ENCODE peak calls at places on chromosomes 5 and 9, in seven cellular contexts. Z is body of pancreas; A is cardiac fibroblast; Q is vagina; W is CD8-positive, alpha-beta T cell; G is left ventricle myocardium inferior; V is GM12878. Y is an unnamed sample.

GRCh38 chr5:170265527-170265926 is 32.0 kb downstream of the LCP2 start:
- DNase-seq in Z (peak), G (peak), W (no peak), Q (peak), V (no peak), A (peak), Y (no peak)

GRCh38 chr9:96067004-96067403 is 191.5 kb downstream of the ERCC6L2 start:
- DNase-seq in Q (no peak), A (no peak), W (no peak), G (peak), V (no peak), Z (peak), Y (peak)

GRCh38 chr5:12695651-12696050 is 791.4 kb upstream of the CTNND2 start:
- DNase-seq in Z (no peak), W (no peak), A (no peak), Q (no peak), G (no peak), V (no peak), Y (no peak)

GRCh38 chr9:214488-215448 is at the start of gene DOCK8:
- DNase-seq in G (peak), Q (no peak), A (peak), W (peak), V (no peak), Z (peak), Y (peak)

GRCh38 chr5:172477466-172477865 is 23.1 kb upstream of the SH3PXD2B start:
- DNase-seq in A (peak), G (no peak), Q (no peak), V (no peak), W (no peak), Z (no peak), Y (no peak)

GRCh38 chr9:8651126-8651525 is 851.5 kb upstream of the DMAC1 start:
- DNase-seq in V (no peak), Z (no peak), A (no peak), W (no peak), Q (no peak), G (no peak), Y (no peak)

GRCh38 chr5:101018299-101018698 is 115.2 kb upstream of the ST8SIA4 start:
- DNase-seq in Z (no peak), W (no peak), G (no peak), V (no peak), A (no peak), Q (no peak), Y (no peak)

GRCh38 chr5:178284095-178284675 is 51.6 kb upstream of the PHYKPL start:
- DNase-seq in W (no peak), Z (no peak), Q (no peak), A (no peak), V (no peak), G (no peak), Y (no peak)

GRCh38 chr9:131704195-131704983 is 35.5 kb downstream of the RAPGEF1 start:
- DNase-seq in Z (no peak), A (no peak), W (no peak), V (no peak), G (no peak), Q (no peak), Y (peak)

DNA sequence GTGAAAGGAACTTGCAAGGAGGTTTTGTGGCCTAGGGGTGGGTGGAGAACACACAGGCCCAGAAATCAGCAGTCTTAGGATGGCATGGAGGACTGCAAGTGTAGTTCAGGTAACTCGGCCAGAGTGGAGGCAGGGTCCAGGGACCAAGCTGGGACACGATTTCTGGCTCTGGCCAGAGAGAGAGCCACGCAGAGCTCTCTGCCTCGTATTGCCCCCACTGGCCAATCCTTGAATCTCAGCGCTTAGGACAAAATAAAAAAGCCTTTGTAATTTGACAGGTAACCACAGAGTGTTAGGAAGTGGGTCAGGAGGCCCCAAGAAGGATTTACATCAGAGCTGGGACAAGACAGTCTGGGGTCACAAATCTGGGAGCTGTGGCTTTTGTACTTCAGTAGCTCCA is 11.7 kb downstream of the MAP3K1 start:
- DNase-seq in G (no peak), Z (no peak), A (no peak), Q (no peak), V (no peak), W (no peak), Y (no peak)
- TF ChIP-seq CTCF in G (peak), Z (no peak), A (peak), Q (no peak), V (no peak), W (peak), Y (peak)

GRCh38 chr5:103829585-103829984 is 267.0 kb upstream of the NUDT12 start:
- DNase-seq in A (no peak), Q (no peak), V (no peak), Z (no peak), G (no peak), W (no peak), Y (no peak)
- TF ChIP-seq CTCF in A (peak), Q (no peak), V (peak), Z (no peak), G (no peak), W (no peak), Y (no peak)

GRCh38 chr5:180775624-180776023 is 27.0 kb downstream of the MGAT1 start:
- DNase-seq in G (no peak), A (no peak), Z (no peak), V (no peak), W (no peak), Q (no peak), Y (no peak)
- TF ChIP-seq CTCF in G (no peak), A (no peak), Z (no peak), V (no peak), W (no peak), Q (no peak), Y (no peak)

DNA sequence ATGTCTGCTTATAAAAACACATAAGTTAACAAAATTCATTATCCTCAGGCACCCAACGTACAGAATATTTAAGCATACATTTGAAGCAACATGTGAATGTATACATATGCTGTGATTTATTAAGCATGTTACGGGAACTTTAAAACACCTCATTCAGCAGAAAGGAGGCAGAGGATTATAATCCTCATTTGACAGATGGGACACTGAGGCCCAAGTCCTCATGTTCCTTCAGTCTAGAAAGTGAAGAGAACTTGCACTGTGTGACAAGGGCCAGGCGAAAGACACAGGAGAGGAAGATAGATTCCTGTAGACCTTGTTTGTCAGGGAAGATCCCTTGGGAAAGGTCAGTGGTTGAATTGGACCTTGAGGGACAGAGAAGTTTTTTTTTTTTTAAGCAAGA is 7.6 kb upstream of the PSMD5 start:
- DNase-seq in Z (no peak), W (no peak), V (no peak), A (no peak), G (no peak), Q (no peak), Y (no peak)
- TF ChIP-seq CTCF in Z (no peak), W (no peak), V (no peak), A (no peak), G (no peak), Q (no peak), Y (no peak)

GRCh38 chr9:92030367-92030766 is 80.3 kb upstream of the ROR2 start:
- DNase-seq in Z (no peak), G (no peak), W (no peak), Q (no peak), V (no peak), A (no peak), Y (no peak)

GRCh38 chr9:92026206-92027002 is 76.4 kb upstream of the ROR2 start:
- DNase-seq in W (no peak), Q (no peak), V (no peak), G (no peak), Z (no peak), A (no peak), Y (no peak)

GRCh38 chr9:92033307-92033706 is 81.9 kb downstream of the SPTLC1 start:
- DNase-seq in A (no peak), Q (no peak), V (no peak), Z (no peak), W (no peak), G (no peak), Y (no peak)

GRCh38 chr9:92032891-92033290 is 82.3 kb downstream of the SPTLC1 start:
- DNase-seq in A (no peak), G (no peak), V (no peak), W (no peak), Z (no peak), Q (no peak), Y (no peak)

DNA sequence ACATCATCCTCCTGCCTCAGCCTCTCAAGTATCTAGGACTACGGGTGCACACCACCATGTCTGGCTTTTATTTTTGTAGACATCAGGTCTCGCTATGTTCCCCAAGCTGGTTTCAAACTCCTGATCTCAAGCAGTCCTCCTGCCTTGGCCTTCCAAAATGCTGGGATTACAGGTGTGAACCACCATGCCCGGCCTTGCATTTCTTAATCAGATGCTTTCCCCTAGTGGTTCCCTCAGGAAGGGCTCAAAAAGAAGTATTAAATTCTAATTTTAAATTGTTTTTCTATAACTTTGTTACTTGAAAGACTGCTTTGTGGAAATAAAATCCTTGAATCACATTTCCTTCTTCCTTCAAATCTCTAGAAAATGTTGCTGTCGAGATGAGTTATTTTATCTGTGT is 79.5 kb upstream of the ROR2 start:
- DNase-seq in V (no peak), G (no peak), Z (no peak), W (no peak), A (no peak), Q (no peak), Y (no peak)
- TF ChIP-seq CTCF in V (no peak), G (no peak), Z (no peak), W (no peak), A (no peak), Q (no peak), Y (no peak)

DNA sequence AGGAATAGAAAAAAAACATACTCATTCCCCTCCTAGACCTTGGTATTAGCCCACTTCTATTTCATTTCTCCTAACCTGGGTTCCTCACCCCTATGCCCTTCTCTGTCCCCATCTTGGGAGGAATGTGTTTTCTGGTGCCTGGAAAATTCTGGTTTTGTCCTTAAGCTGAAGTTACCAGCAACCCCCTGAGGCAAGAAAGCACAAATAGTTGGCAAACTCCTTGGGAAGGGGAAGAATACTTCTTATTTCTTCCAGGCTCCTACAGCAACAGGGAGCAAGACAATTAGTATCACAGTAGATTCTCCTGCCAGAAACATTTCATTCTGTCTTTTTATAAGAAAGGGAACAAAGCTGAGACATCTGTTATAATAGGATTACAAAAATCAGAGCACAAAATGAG is 142.5 kb downstream of the SNCAIP start:
- DNase-seq in G (no peak), A (no peak), Q (no peak), Z (no peak), W (no peak), V (no peak), Y (no peak)
- TF ChIP-seq CTCF in G (no peak), A (no peak), Q (no peak), Z (no peak), W (no peak), V (no peak), Y (no peak)

DNA sequence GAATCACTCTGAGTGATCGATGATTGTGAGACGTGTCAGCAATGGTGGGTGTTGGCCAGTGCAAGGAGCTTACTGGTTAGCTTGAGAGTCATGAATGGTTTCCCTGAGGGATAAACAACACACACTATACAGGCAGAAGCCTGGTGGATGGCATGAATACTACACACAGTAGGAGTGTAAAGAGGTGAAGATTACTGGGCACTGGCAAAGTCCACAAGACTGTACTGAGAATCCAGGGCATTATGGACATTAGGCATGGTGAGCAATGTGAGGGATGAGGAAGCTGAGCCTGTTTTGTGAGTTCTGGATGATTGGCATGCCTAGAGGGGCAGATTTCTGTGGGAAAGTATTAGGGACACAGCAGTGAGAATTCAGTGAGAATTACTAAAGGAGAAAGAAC is 71.3 kb downstream of the KDM4C start:
- DNase-seq in V (no peak), A (no peak), W (no peak), Q (no peak), G (no peak), Z (no peak), Y (no peak)
- TF ChIP-seq CTCF in V (no peak), A (peak), W (no peak), Q (no peak), G (no peak), Z (no peak), Y (no peak)

DNA sequence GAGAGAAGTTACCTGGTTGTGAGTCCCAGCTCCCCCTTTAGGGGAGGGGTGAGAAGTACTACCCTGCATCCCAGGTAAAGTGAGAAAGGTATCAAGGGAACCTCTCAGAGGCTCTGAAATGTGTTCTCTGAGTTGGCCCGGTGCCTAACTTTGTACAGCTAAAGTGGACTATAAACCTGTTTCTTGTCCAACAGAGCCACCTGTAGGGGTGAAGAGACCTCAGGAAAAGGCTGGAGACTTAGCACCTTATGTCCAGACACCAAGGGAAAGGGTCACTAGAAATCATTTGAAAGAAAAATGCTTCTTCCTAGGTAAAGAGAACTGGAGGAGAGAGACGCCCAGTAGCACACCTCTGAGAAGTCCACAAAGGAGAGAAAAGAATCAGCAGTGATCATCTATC is 108.3 kb upstream of the KIF2A start:
- DNase-seq in Q (no peak), G (no peak), W (no peak), A (no peak), Z (no peak), V (no peak), Y (no peak)
- TF ChIP-seq CTCF in Q (no peak), G (no peak), W (no peak), A (no peak), Z (no peak), V (no peak), Y (no peak)

DNA sequence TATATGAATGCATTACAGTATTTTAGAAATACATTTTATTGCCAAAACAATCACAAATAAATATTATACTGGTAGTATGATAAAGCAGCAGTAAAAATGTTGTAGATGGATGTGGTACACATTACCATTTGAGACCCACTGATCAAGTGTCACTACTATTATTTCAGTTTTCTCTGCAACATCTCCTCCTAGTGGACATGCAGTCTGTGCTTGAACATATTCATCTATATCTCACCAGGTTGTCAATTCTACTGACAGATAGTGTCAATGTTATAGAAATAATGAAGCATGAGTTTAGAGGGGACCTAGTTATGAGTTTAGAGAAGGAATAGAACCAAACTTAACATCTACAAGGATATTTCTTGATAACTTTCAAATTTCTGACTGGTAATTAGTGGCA is 39.2 kb upstream of the ELOVL7 start:
- DNase-seq in V (no peak), Z (no peak), G (no peak), Q (no peak), A (peak), W (no peak), Y (no peak)
- TF ChIP-seq CTCF in V (peak), Z (no peak), G (peak), Q (no peak), A (peak), W (no peak), Y (peak)

Y was measured in adrenal gland.